ENCODE peak calls at places on chromosome 4, in four cellular contexts. One of them, this sample, is unnamed.

GRCh38 chr4:90190510-90190909 is 63.3 kb downstream of the CCSER1 start:
- DNase-seq in NCI-H2081: no peak
- DNase-seq in osteoblast: no peak
- DNase-seq in G401: peak
- DNase-seq in this sample: no peak

GRCh38 chr4:124414641-124415040 is 297.9 kb downstream of the ANKRD50 start:
- DNase-seq in osteoblast: no peak
- DNase-seq in NCI-H2081: no peak
- DNase-seq in G401: no peak
- DNase-seq in this sample: no peak

GRCh38 chr4:99321241-99322191 is at the start of gene ADH1B:
- DNase-seq in osteoblast: no peak
- DNase-seq in G401: no peak
- DNase-seq in NCI-H2081: no peak
- DNase-seq in this sample: no peak

GRCh38 chr4:88443486-88443885 is 13.4 kb upstream of the HERC5 start:
- DNase-seq in G401: no peak
- DNase-seq in NCI-H2081: no peak
- DNase-seq in osteoblast: no peak
- DNase-seq in this sample: no peak

GRCh38 chr4:184807261-184807660 is 18.5 kb downstream of the ACSL1 start:
- DNase-seq in osteoblast: no peak
- DNase-seq in G401: peak
- DNase-seq in NCI-H2081: no peak
- DNase-seq in this sample: no peak

GRCh38 chr4:98284640-98285046 is 23.5 kb downstream of the RAP1GDS1 start:
- DNase-seq in G401: no peak
- DNase-seq in osteoblast: no peak
- DNase-seq in NCI-H2081: no peak
- DNase-seq in this sample: no peak

GRCh38 chr4:45442466-45442865 is 681.4 kb downstream of the GABRG1 start:
- DNase-seq in osteoblast: no peak
- DNase-seq in NCI-H2081: peak
- DNase-seq in G401: no peak
- DNase-seq in this sample: no peak

GRCh38 chr4:127162741-127163140 is 470.0 kb upstream of the INTU start:
- DNase-seq in NCI-H2081: no peak
- DNase-seq in G401: no peak
- DNase-seq in osteoblast: no peak
- DNase-seq in this sample: no peak

GRCh38 chr4:47933798-47934197 is 19.4 kb upstream of the NFXL1 start:
- DNase-seq in G401: peak
- DNase-seq in NCI-H2081: peak
- DNase-seq in osteoblast: peak
- DNase-seq in this sample: no peak

GRCh38 chr4:132238697-132239096 is 910.4 kb upstream of the PCDH10 start:
- DNase-seq in G401: no peak
- DNase-seq in osteoblast: no peak
- DNase-seq in NCI-H2081: no peak
- DNase-seq in this sample: no peak

GRCh38 chr4:90186229-90186628 is 59.0 kb downstream of the CCSER1 start:
- DNase-seq in G401: no peak
- DNase-seq in osteoblast: no peak
- DNase-seq in NCI-H2081: no peak
- DNase-seq in this sample: no peak

GRCh38 chr4:24473309-24473721 is 111.0 kb downstream of the DHX15 start:
- DNase-seq in G401: peak
- DNase-seq in osteoblast: peak
- DNase-seq in NCI-H2081: no peak
- DNase-seq in this sample: no peak

GRCh38 chr4:184751585-184751956 is 17.7 kb upstream of the CENPU start:
- DNase-seq in osteoblast: no peak
- DNase-seq in G401: no peak
- DNase-seq in NCI-H2081: no peak
- DNase-seq in this sample: no peak

GRCh38 chr4:96063639-96064038 is 223.7 kb downstream of the PDHA2 start:
- DNase-seq in osteoblast: peak
- DNase-seq in G401: no peak
- DNase-seq in NCI-H2081: no peak
- DNase-seq in this sample: no peak

GRCh38 chr4:42501624-42502401 is 104.5 kb downstream of the SHISA3 start:
- DNase-seq in osteoblast: no peak
- DNase-seq in NCI-H2081: no peak
- DNase-seq in G401: peak
- DNase-seq in this sample: no peak

GRCh38 chr4:18155062-18156041 is 133.8 kb upstream of the LCORL start:
- DNase-seq in NCI-H2081: no peak
- DNase-seq in osteoblast: no peak
- DNase-seq in G401: no peak
- DNase-seq in this sample: no peak

GRCh38 chr4:7429601-7430078 is 5.1 kb downstream of the PSAPL1 start:
- DNase-seq in osteoblast: peak
- DNase-seq in NCI-H2081: no peak
- DNase-seq in G401: no peak
- DNase-seq in this sample: no peak

GRCh38 chr4:118348886-118349285 is 3.9 kb downstream of the PRSS12 start:
- DNase-seq in G401: no peak
- DNase-seq in NCI-H2081: no peak
- DNase-seq in osteoblast: no peak
- DNase-seq in this sample: no peak

GRCh38 chr4:118757761-118758213 is 72.6 kb downstream of the METTL14 start:
- DNase-seq in G401: no peak
- DNase-seq in NCI-H2081: no peak
- DNase-seq in osteoblast: no peak
- DNase-seq in this sample: no peak

GRCh38 chr4:14078311-14078710 is 450.8 kb upstream of the BOD1L1 start:
- DNase-seq in G401: no peak
- DNase-seq in osteoblast: no peak
- DNase-seq in NCI-H2081: no peak
- DNase-seq in this sample: no peak

GRCh38 chr4:55561884-55562283 is 15.2 kb upstream of the CLOCK start:
- DNase-seq in osteoblast: no peak
- DNase-seq in G401: no peak
- DNase-seq in NCI-H2081: no peak
- DNase-seq in this sample: no peak

GRCh38 chr4:96025031-96025430 is 185.1 kb downstream of the PDHA2 start:
- DNase-seq in G401: no peak
- DNase-seq in osteoblast: no peak
- DNase-seq in NCI-H2081: no peak
- DNase-seq in this sample: no peak

GRCh38 chr4:121150486-121150885 is 13.6 kb downstream of the TNIP3 start:
- DNase-seq in NCI-H2081: no peak
- DNase-seq in G401: no peak
- DNase-seq in osteoblast: no peak
- DNase-seq in this sample: no peak

GRCh38 chr4:170872794-170873193 is 783.0 kb upstream of the AADAT start:
- DNase-seq in NCI-H2081: no peak
- DNase-seq in G401: no peak
- DNase-seq in osteoblast: no peak
- DNase-seq in this sample: no peak

GRCh38 chr4:97252615-97253154 is 890.6 kb downstream of the STPG2 start:
- DNase-seq in G401: no peak
- DNase-seq in NCI-H2081: no peak
- DNase-seq in osteoblast: no peak
- DNase-seq in this sample: no peak

GRCh38 chr4:25767877-25768475 is 94.8 kb downstream of the SEL1L3 start:
- DNase-seq in osteoblast: peak
- DNase-seq in G401: peak
- DNase-seq in NCI-H2081: peak
- DNase-seq in this sample: no peak

GRCh38 chr4:146522862-146523205 is 1.1 kb upstream of the SLC10A7 start:
- DNase-seq in osteoblast: no peak
- DNase-seq in NCI-H2081: no peak
- DNase-seq in G401: peak
- DNase-seq in this sample: no peak

GRCh38 chr4:56981795-56982201 is 3.1 kb downstream of the POLR2B start:
- DNase-seq in G401: no peak
- DNase-seq in NCI-H2081: no peak
- DNase-seq in osteoblast: peak
- DNase-seq in this sample: no peak

GRCh38 chr4:182294436-182294835 is 51.2 kb downstream of the TENM3 start:
- DNase-seq in G401: no peak
- DNase-seq in NCI-H2081: no peak
- DNase-seq in osteoblast: no peak
- DNase-seq in this sample: no peak

This sample was measured in GOT3.